ENCODE peak calls at places on chromosome X, in seven cellular contexts. U is bronchial epithelial cell, Z is OCI-LY7, N is IMR-90, I is neural progenitor cell, W is cardiac fibroblast, X is tibial nerve. A is an unnamed sample.

GRCh38 chrX:135384161-135384836 is 37.4 kb upstream of the SMIM10L2A start:
- DNase-seq in X (no peak), U (no peak), N (no peak), Z (no peak), I (no peak), W (no peak), A (no peak)

GRCh38 chrX:137354851-137355250 is 211.1 kb upstream of the ZIC3 start:
- DNase-seq in U (no peak), I (no peak), N (no peak), X (no peak), Z (no peak), W (no peak), A (no peak)

GRCh38 chrX:36868592-36868991 is 139.6 kb upstream of the FAM47C start:
- DNase-seq in Z (no peak), N (no peak), U (no peak), W (no peak), I (no peak), X (no peak), A (no peak)

GRCh38 chrX:31384471-31384870 is 312.6 kb upstream of the FTHL17 start:
- DNase-seq in U (no peak), X (no peak), N (no peak), I (no peak), W (peak), Z (no peak), A (no peak)

GRCh38 chrX:48919360-48919821 is 567 bp upstream of the PIM2 start:
- DNase-seq in I (no peak), X (no peak), Z (no peak), N (no peak), W (no peak), U (no peak), A (no peak)

GRCh38 chrX:130097507-130098201 is 12.6 kb downstream of the ELF4 start:
- DNase-seq in X (no peak), W (no peak), Z (no peak), I (no peak), N (no peak), U (no peak), A (no peak)

GRCh38 chrX:129759576-129760061 is 20.1 kb upstream of the SASH3 start:
- DNase-seq in Z (no peak), U (peak), I (peak), W (peak), X (peak), N (peak), A (no peak)

GRCh38 chrX:128973033-128973432 is 550.3 kb downstream of the SMARCA1 start:
- DNase-seq in N (no peak), U (no peak), X (no peak), I (no peak), W (no peak), Z (peak), A (no peak)

GRCh38 chrX:66162331-66162822 is 1.7 kb upstream of the HEPH start:
- DNase-seq in Z (no peak), X (no peak), I (no peak), W (no peak), U (peak), N (no peak), A (no peak)

GRCh38 chrX:154369453-154370299 is 4.8 kb downstream of the FLNA start:
- DNase-seq in W (peak), N (peak), U (peak), Z (peak), I (peak), X (peak), A (peak)

GRCh38 chrX:44352739-44353138 is 9.3 kb upstream of the EFHC2 start:
- DNase-seq in W (peak), Z (no peak), U (peak), N (no peak), X (no peak), I (no peak), A (no peak)

GRCh38 chrX:154712781-154713391 is 38.0 kb downstream of the GAB3 start:
- DNase-seq in W (peak), X (no peak), N (peak), U (peak), I (no peak), Z (no peak), A (no peak)

GRCh38 chrX:11188664-11189063 is 77.5 kb downstream of the HCCS start:
- DNase-seq in Z (no peak), W (no peak), I (no peak), X (no peak), U (peak), N (peak), A (no peak)

GRCh38 chrX:20461576-20461975 is 194.9 kb upstream of the RPS6KA3 start:
- DNase-seq in I (no peak), Z (no peak), U (peak), X (no peak), N (peak), W (no peak), A (no peak)

GRCh38 chrX:2691543-2692220 is 587 bp downstream of the CD99 start:
- DNase-seq in U (no peak), X (peak), I (peak), N (peak), Z (peak), W (peak), A (no peak)

GRCh38 chrX:137432609-137433008 is 133.3 kb upstream of the ZIC3 start:
- DNase-seq in N (no peak), W (no peak), U (peak), I (peak), Z (peak), X (no peak), A (no peak)

GRCh38 chrX:147803948-147804347 is 107.8 kb upstream of the FMR1 start:
- DNase-seq in Z (peak), U (peak), N (no peak), X (no peak), I (peak), W (no peak), A (no peak)

GRCh38 chrX:134683351-134683750 is 25.1 kb upstream of the PLAC1 start:
- DNase-seq in X (no peak), I (no peak), W (no peak), N (no peak), U (no peak), Z (no peak), A (no peak)

GRCh38 chrX:72002886-72003285 is 92.2 kb downstream of the NHSL2 start:
- DNase-seq in N (no peak), Z (no peak), W (no peak), I (no peak), X (no peak), U (no peak), A (no peak)

GRCh38 chrX:152399395-152399794 is 51.7 kb downstream of the GABRA3 start:
- DNase-seq in W (no peak), Z (no peak), I (no peak), N (no peak), X (no peak), U (no peak), A (no peak)

GRCh38 chrX:13761606-13762005 is 27.1 kb downstream of the OFD1 start:
- DNase-seq in N (peak), W (peak), I (no peak), Z (peak), X (no peak), U (no peak), A (no peak)

GRCh38 chrX:120486786-120487185 is 17.7 kb upstream of the LAMP2 start:
- DNase-seq in I (no peak), U (no peak), X (no peak), W (no peak), N (no peak), Z (no peak), A (no peak)

GRCh38 chrX:49079489-49080428 is at the start of gene WDR45:
- DNase-seq in X (peak), I (peak), N (peak), W (peak), U (peak), Z (peak), A (no peak)

GRCh38 chrX:47144626-47145407 is at the start of the genes NDUFB11 and RBM10:
- DNase-seq in X (peak), I (peak), W (peak), N (peak), Z (peak), U (peak), A (peak)
- H3K4me3 ChIP-seq in X (peak), I (peak), W (peak), N (peak), Z (peak), U (peak), A (peak)

GRCh38 chrX:47849776-47850175 is 13.1 kb downstream of the ZNF81 start:
- DNase-seq in I (no peak), Z (peak), U (no peak), X (no peak), N (no peak), W (no peak), A (no peak)

GRCh38 chrX:47859686-47860085 is 23.0 kb downstream of the ZNF81 start:
- DNase-seq in N (no peak), Z (no peak), W (no peak), U (no peak), I (no peak), X (no peak), A (no peak)

GRCh38 chrX:47854474-47854873 is 17.8 kb downstream of the ZNF81 start:
- DNase-seq in I (peak), W (peak), U (no peak), N (peak), Z (peak), X (no peak), A (no peak)
- TF ChIP-seq CTCF in I (peak), W (peak), U (peak), N (peak), Z (peak), X (peak), A (peak)

GRCh38 chrX:107293056-107293455 is 86.6 kb downstream of the DNAAF6 start:
- DNase-seq in X (no peak), N (no peak), U (no peak), W (no peak), Z (no peak), I (no peak), A (no peak)
- H3K4me3 ChIP-seq in X (no peak), N (no peak), U (no peak), W (no peak), Z (no peak), I (no peak), A (no peak)

DNA sequence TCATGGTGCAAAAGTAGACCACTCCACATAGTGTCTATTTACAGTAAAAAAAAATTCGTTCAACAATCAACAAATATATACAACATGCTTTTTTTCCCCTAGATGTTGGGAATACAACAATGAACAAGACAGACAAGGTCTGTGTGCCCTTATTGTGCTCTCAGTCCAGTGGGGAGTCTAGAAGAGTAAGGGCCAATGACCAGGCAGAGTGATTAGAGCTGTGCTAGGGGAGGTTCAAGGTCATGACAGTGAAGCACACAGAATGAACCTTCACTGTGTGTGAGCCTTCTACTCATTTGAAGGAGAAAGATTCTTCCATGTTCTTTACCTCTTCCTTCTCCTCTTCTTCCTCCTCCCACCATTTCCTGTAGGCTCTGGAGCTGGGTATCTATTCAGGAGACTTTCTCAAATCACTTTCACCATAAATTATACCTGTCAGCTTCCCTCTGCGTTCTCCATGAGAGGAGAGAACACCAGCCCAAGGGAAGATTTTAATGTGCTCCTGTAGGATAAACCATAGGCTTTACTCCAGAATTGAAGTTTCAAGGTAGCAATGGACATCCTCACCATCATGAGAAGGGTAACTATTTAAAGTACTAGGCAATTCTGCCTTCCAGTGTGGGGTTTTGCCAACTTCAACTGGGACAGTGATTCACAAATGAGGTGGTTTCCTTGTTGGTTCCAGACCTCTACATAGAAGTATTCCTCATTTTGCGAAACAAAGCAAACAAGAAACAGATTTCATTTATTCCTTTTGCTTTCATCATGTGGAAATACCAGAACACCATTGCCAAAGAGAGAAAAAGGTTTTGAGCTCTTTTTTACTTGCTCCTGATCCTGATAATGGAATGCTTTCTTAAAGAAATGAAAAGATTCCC is 246.9 kb upstream of the GPC4 start:
- DNase-seq in Z (no peak), U (peak), I (no peak), X (no peak), W (peak), N (no peak), A (no peak)
- TF ChIP-seq CTCF in Z (no peak), U (no peak), I (no peak), X (no peak), W (no peak), N (no peak), A (no peak)

GRCh38 chrX:103275947-103276567 is 493 bp downstream of the TCEAL5 start:
- DNase-seq in X (no peak), W (no peak), Z (no peak), I (no peak), U (no peak), N (no peak), A (no peak)
- H3K4me3 ChIP-seq in X (no peak), W (no peak), Z (no peak), I (no peak), U (no peak), N (no peak), A (no peak)

GRCh38 chrX:18210470-18210869 is 10.2 kb downstream of the BEND2 start:
- DNase-seq in W (peak), X (no peak), I (no peak), U (peak), N (peak), Z (no peak), A (no peak)
- TF ChIP-seq CTCF in W (no peak), X (peak), I (peak), U (no peak), N (peak), Z (peak), A (peak)

GRCh38 chrX:40996886-40997530 is 88.2 kb upstream of the USP9X start:
- DNase-seq in I (peak), N (peak), X (no peak), U (peak), Z (peak), W (peak), A (no peak)
- H3K4me3 ChIP-seq in I (peak), N (no peak), X (no peak), U (no peak), Z (peak), W (no peak), A (no peak)

DNA sequence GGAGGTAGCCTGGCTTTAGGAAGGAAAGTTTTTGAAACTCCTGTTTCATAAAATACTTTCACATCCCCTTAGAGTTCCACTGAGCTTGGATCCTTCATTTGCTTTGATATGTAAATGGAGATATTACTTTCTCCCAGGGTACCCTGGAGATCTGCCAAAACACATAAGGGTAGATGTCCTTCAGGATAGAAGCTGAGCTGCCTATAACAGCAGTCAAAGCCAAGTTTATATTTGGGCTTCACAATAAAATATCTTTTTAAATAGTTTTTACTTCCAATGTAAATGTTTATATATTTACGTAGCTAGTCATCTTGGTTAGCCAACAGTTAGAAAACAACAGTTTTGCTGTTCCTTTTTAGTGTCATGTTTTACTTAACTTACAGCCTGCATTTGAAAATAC is 742.3 kb upstream of the POU3F4 start:
- DNase-seq in N (no peak), I (no peak), U (no peak), Z (no peak), X (no peak), W (no peak), A (no peak)
- TF ChIP-seq CTCF in N (no peak), I (no peak), U (no peak), Z (no peak), X (no peak), W (no peak), A (no peak)

DNA sequence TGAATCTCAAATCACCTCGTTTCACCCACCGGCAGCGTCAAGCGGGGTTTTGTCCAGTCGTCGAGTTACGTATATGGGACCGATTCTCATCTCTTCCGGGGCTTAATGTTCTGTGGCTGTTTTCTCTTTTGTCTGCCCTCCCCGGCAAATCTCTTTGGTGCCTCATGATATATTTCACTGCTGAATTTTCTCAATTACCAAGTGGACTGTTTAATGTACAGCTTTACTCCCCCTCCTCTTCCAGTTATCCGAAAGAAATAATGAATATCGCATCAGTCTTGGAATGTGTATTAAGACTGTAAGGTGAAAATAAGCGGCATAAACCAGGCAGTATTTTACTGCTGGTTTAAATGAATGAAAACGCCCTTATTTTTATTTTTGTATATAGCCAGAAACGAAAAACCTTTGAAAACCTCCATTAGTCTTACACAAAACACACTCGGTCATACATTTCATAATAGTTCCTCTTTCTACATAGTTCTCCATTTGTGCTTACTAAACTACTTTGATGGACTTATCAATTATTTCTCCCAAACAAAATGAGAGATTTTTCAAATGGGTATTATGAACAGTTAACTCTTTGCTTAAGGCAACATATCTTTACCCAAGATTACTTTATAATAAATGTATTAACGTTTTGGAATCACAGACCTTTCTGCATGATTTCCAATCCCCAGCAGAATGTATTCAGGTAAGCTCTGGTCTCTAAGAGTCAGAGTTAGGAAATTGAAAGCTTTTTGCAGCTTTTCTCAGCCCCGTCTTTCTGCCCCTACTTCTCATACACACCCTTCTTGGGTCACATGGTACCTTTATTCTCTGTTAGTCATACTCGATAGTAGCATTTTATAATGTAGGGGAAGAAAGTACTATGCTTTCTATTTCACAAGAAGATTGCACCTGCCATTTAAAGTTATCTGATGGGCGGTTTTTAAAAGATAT is 969 bp downstream of the RP2 start:
- DNase-seq in I (no peak), W (peak), X (no peak), N (peak), Z (peak), U (peak), A (no peak)
- H3K4me3 ChIP-seq in I (peak), W (peak), X (peak), N (peak), Z (peak), U (peak), A (peak)

A was measured in RWPE2.